ENCODE peak calls at places on chromosomes 5 and 9, in nine cellular contexts. L, F, Q, C, B, P, W, V and M are unnamed samples.

GRCh38 chr5:135741040-135741439 is 93.4 kb upstream of the SLC25A48 start:
- DNase-seq in L (no peak), F (peak; percentile 13), Q (no peak), C (no peak), B (no peak), P (no peak), W (no peak), V (no peak), M (no peak)

GRCh38 chr9:80649001-80649420 is 1040.3 kb downstream of the TLE1 start:
- DNase-seq in L (peak; percentile 67), F (no peak), Q (no peak), C (no peak), B (peak; percentile 96), P (no peak), W (peak; percentile 5), V (peak; percentile 54), M (no peak)

GRCh38 chr5:27592231-27592630 is 553.8 kb upstream of the CDH9 start:
- DNase-seq in L (peak; percentile 68), F (no peak), Q (peak; percentile 3), C (no peak), B (peak; percentile 69), P (no peak), W (peak; percentile 9), V (peak; percentile 64), M (no peak)

GRCh38 chr5:131357739-131358561 is 94.1 kb downstream of the CDC42SE2 start:
- DNase-seq in L (no peak), F (no peak), Q (no peak), C (no peak), B (no peak), P (no peak), W (no peak), V (peak; percentile 24), M (no peak)

GRCh38 chr9:22237497-22238363 is 208.9 kb upstream of the DMRTA1 start:
- DNase-seq in L (peak; percentile 87), F (no peak), Q (no peak), C (no peak), B (peak; percentile 96), P (no peak), W (no peak), V (peak; percentile 89), M (no peak)

GRCh38 chr9:76472925-76473324 is 13.9 kb downstream of the GCNT1 start:
- DNase-seq in L (peak; percentile 16), F (no peak), Q (no peak), C (no peak), B (peak; percentile 16), P (no peak), W (peak; percentile 32), V (no peak), M (no peak)

GRCh38 chr5:58127486-58128220 is 332.2 kb downstream of the PLK2 start:
- DNase-seq in L (no peak), F (no peak), Q (no peak), C (no peak), B (no peak), P (no peak), W (no peak), V (peak; percentile 7), M (no peak)

GRCh38 chr5:59685806-59686205 is 207.7 kb downstream of the PDE4D start:
- DNase-seq in L (no peak), F (no peak), Q (no peak), C (peak; percentile 8), B (peak; percentile 75), P (no peak), W (no peak), V (no peak), M (no peak)

GRCh38 chr5:42858709-42859108 is 47.0 kb upstream of the SELENOP start:
- DNase-seq in L (no peak), F (no peak), Q (no peak), C (no peak), B (no peak), P (no peak), W (peak; percentile 54), V (no peak), M (no peak)

GRCh38 chr5:103934303-103934702 is 371.7 kb upstream of the NUDT12 start:
- DNase-seq in L (no peak), F (no peak), Q (no peak), C (no peak), B (no peak), P (no peak), W (no peak), V (no peak), M (no peak)

GRCh38 chr9:99365233-99365980 is 143.3 kb downstream of the SEC61B start:
- DNase-seq in L (no peak), F (no peak), Q (no peak), C (no peak), B (peak; percentile 49), P (no peak), W (no peak), V (no peak), M (no peak)

GRCh38 chr5:44809215-44809955 is 638 bp downstream of the MRPS30 start:
- DNase-seq in L (peak; percentile 55), F (peak; percentile 88), Q (no peak), C (no peak), B (peak; percentile 69), P (peak; percentile 22), W (peak; percentile 72), V (peak; percentile 68), M (no peak)

GRCh38 chr9:121966706-121967105 is 126.4 kb downstream of the TTLL11 start:
- DNase-seq in L (no peak), F (no peak), Q (no peak), C (no peak), B (no peak), P (no peak), W (no peak), V (peak; percentile 33), M (no peak)

GRCh38 chr9:116160676-116161571 is 7.3 kb downstream of the PAPPA start:
- DNase-seq in L (no peak), F (no peak), Q (no peak), C (no peak), B (no peak), P (no peak), W (no peak), V (no peak), M (no peak)

GRCh38 chr5:109030360-109031143 is 282.9 kb downstream of the FER start:
- DNase-seq in L (no peak), F (no peak), Q (no peak), C (no peak), B (no peak), P (no peak), W (no peak), V (no peak), M (no peak)

GRCh38 chr5:108642170-108642906 is 105.4 kb upstream of the FER start:
- DNase-seq in L (peak; percentile 62), F (no peak), Q (peak; percentile 55), C (peak; percentile 43), B (peak; percentile 39), P (peak; percentile 12), W (peak; percentile 84), V (peak; percentile 69), M (peak; percentile 36)

GRCh38 chr9:74577956-74578355 is 80.8 kb downstream of the RORB start:
- DNase-seq in L (no peak), F (no peak), Q (no peak), C (no peak), B (no peak), P (no peak), W (peak; percentile 51), V (peak; percentile 20), M (no peak)

GRCh38 chr5:1762121-1762877 is 37.3 kb downstream of the MRPL36 start:
- DNase-seq in L (no peak), F (no peak), Q (no peak), C (no peak), B (no peak), P (no peak), W (no peak), V (no peak), M (no peak)

GRCh38 chr9:123911024-123911423 is 18.9 kb downstream of the DENND1A start:
- DNase-seq in L (no peak), F (no peak), Q (no peak), C (no peak), B (no peak), P (no peak), W (no peak), V (no peak), M (no peak)

GRCh38 chr5:121138952-121139351 is 674.9 kb downstream of the PRR16 start:
- DNase-seq in L (no peak), F (no peak), Q (no peak), C (no peak), B (no peak), P (no peak), W (no peak), V (no peak), M (no peak)
- H3K27me3 ChIP-seq in L (no peaks in the 10 kb centered on the region), F (no peaks in the 10 kb centered on the region), Q (no peaks in the 10 kb centered on the region), C (no peaks in the 10 kb centered on the region), B (no peaks in the 10 kb centered on the region), P (no peaks in the 10 kb centered on the region), W (no peaks in the 10 kb centered on the region), V (no peaks in the 10 kb centered on the region), M (no peaks in the 10 kb centered on the region)

DNA sequence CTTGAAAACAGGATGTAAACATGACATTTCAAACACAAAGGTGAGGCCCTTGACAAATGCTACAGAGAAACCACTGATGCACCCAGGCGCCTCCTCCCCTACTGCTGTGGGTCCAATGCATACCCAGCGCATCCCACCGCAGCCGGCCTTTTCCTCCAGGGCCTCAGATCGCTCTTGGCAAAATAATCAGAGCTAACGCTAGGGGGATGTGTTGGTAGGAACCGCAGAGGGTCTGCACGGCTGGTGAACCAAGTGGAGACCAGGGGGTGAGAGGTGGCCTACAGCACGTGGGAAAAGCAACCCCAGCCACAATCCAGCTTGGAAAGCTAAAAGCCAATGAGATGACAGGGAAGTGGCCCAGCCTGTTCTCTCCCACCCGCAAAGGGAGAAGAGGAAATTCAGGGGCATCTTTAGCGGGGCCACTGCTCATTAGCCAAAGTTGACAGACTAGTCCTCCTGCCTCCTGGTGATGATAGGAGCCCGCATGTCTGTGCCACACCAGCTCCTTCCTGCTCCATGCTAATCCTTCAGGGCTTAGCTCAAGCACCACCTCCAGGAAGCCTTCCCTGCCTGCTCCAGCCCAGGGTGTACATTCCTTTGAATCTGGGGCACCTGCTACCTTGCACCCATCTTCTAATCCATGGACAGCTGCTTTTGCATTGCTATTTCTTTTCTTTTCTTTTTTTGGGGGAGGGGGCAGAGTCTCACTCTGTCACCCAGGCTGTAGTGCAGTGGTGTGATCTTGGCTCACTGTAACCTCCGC is 5.8 kb downstream of the FAM163B start:
- DNase-seq in L (no peak), F (no peak), Q (no peak), C (no peak), B (no peak), P (no peak), W (peak; percentile 44), V (no peak), M (no peak)
- H3K27me3 ChIP-seq in L (peaks cover 43% of the 10 kb centered on the region), F (no peaks in the 10 kb centered on the region), Q (peaks cover 14% of the 10 kb centered on the region), C (no peaks in the 10 kb centered on the region), B (peaks cover 26% of the 10 kb centered on the region), P (no peaks in the 10 kb centered on the region), W (peaks cover 10% of the 10 kb centered on the region), V (peaks cover 6% of the 10 kb centered on the region), M (peaks cover 3% of the 10 kb centered on the region)

DNA sequence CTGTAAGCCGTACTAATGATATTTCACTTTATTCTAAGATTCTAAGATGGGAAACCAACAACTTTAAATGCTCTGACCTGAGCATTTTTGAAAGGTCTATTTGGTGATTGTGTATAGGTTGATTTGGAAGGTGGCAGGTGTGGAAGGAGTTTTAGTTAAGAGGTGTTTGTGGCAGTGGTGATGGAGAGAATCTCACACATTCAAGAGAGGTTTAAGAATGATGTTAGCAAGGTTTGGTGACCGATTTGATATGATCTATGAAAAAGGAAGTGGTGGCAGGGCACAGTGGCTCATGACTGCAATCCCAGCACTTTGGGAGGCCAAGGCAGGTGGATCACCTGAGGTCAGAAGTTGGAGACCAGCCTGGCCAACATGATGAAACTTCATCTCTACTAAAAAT is 319.2 kb upstream of the CD180 start:
- DNase-seq in L (no peak), F (no peak), Q (no peak), C (no peak), B (no peak), P (no peak), W (no peak), V (no peak), M (no peak)
- H3K27me3 ChIP-seq in L (no peaks in the 10 kb centered on the region), F (no peaks in the 10 kb centered on the region), Q (no peaks in the 10 kb centered on the region), C (no peaks in the 10 kb centered on the region), B (no peaks in the 10 kb centered on the region), P (no peaks in the 10 kb centered on the region), W (no peaks in the 10 kb centered on the region), V (no peaks in the 10 kb centered on the region), M (no peaks in the 10 kb centered on the region)

GRCh38 chr9:37025381-37026084 is 8.5 kb downstream of the PAX5 start:
- DNase-seq in L (no peak), F (no peak), Q (no peak), C (no peak), B (no peak), P (no peak), W (peak; percentile 49), V (no peak), M (no peak)
- H3K27me3 ChIP-seq in L (peaks cover 100% of the 10 kb centered on the region), F (peaks cover 41% of the 10 kb centered on the region), Q (peaks cover 99% of the 10 kb centered on the region), C (no peaks in the 10 kb centered on the region), B (peaks cover 96% of the 10 kb centered on the region), P (peaks cover 72% of the 10 kb centered on the region), W (peaks cover 98% of the 10 kb centered on the region), V (peaks cover 80% of the 10 kb centered on the region), M (peaks cover 53% of the 10 kb centered on the region)